ENCODE peak calls at places on chromosomes 6 and 20, in five cellular contexts. I is choroid plexus epithelial cell, N is aorta, O is body of pancreas, F is A549. M is an unnamed sample.
A peak's percentile ranks its signal among the peaks of the same experiment; 100 is the strongest.

GRCh38 chr6:10800810-10801209 is 37.5 kb downstream of the MAK start:
- DNase-seq in O (no peak), F (peak; percentile 47), I (peak; percentile 55), N (no peak), M (no peak)

GRCh38 chr20:36833275-36834020 is 42.5 kb upstream of the TLDC2 start:
- DNase-seq in O (no peak), I (peak; percentile 62), F (no peak), N (no peak), M (no peak)

GRCh38 chr6:149938571-149939462 is 3.0 kb upstream of the ULBP2 start:
- DNase-seq in N (no peak), O (no peak), I (peak; percentile 13), F (no peak), M (no peak)

GRCh38 chr6:9481292-9482029 is 933.4 kb downstream of the TFAP2A start:
- DNase-seq in O (no peak), I (peak; percentile 28), N (no peak), F (peak; percentile 7), M (no peak)

GRCh38 chr6:90274481-90275030 is 22.1 kb downstream of the BACH2 start:
- DNase-seq in O (peak; percentile 27), I (no peak), F (no peak), N (no peak), M (no peak)

GRCh38 chr6:15987569-15987968 is 141.3 kb upstream of the MYLIP start:
- DNase-seq in F (no peak), I (peak; percentile 48), O (no peak), N (no peak), M (no peak)

GRCh38 chr6:106318061-106318460 is 7.5 kb downstream of the ATG5 start:
- DNase-seq in I (no peak), N (no peak), F (no peak), O (no peak), M (no peak)

GRCh38 chr6:147909645-147910044 is 401.2 kb downstream of the SAMD5 start:
- DNase-seq in O (no peak), N (no peak), F (no peak), I (peak; percentile 23), M (no peak)

GRCh38 chr20:13771853-13772453 is 12.8 kb downstream of the ESF1 start:
- DNase-seq in N (no peak), O (no peak), F (peak; percentile 25), I (peak; percentile 48), M (no peak)

DNA sequence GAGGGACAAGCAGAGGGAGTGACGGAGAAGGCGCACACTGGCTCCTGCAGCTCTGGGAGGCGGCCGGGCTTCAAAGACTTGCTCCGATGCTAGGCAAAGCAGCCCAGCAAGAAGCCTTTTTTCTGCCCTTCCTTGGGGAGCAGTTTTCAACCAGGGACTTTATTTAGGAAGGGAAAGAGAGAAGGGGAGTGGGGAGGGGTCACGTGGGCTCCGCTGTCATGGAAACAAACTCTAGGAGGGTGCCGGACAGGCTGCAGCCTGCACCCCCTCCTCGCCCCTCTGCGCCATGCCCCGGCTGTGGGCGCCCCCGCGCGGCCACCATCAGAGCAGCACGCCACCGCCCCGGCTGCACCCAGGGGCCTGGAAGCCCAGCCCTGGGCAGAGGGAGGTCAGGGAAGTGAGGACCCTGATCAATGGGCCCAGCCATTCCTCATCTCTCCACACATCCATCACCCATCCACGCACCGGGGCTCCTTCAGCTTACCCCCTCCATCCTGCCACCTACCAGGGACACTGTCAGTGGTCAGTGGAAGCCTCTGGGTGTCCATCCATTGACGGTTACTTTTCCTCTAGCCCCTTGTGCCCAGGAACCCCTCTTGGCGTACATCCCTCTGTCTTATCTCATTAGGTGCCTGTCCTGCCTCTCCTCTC is 66.6 kb upstream of the CCDC167 start:
- DNase-seq in O (peak; percentile 57), N (peak; percentile 88), I (peak; percentile 35), F (no peak), M (peak; percentile 54)
- H3K4me3 ChIP-seq in O (no peak overlapping the region), N (peak overlapping the region; percentile 13), I (peak overlapping the region; percentile 4), F (no peak overlapping the region), M (no peak overlapping the region)

GRCh38 chr6:135145509-135145865 is 35.6 kb upstream of the MYB start:
- DNase-seq in N (no peak), O (no peak), F (no peak), I (peak; percentile 63), M (no peak)
- H3K4me3 ChIP-seq in N (no peak overlapping the region), O (no peak overlapping the region), F (no peak overlapping the region), I (no peak overlapping the region), M (no peak overlapping the region)

GRCh38 chr20:33408313-33408712 is 7.0 kb upstream of the CDK5RAP1 start:
- DNase-seq in I (no peak), N (no peak), O (no peak), F (no peak), M (no peak)
- H3K4me3 ChIP-seq in I (no peak overlapping the region), N (no peak overlapping the region), O (no peak overlapping the region), F (no peak overlapping the region), M (no peak overlapping the region)

GRCh38 chr6:75870389-75870788 is 121.3 kb downstream of the MYO6 start:
- DNase-seq in N (no peak), O (no peak), F (no peak), I (no peak), M (no peak)
- H3K4me3 ChIP-seq in N (no peak overlapping the region), O (no peak overlapping the region), F (no peak overlapping the region), I (no peak overlapping the region), M (no peak overlapping the region)

GRCh38 chr6:33781105-33781975 is 7.6 kb downstream of the LEMD2 start:
- DNase-seq in I (peak; percentile 72), F (peak; percentile 59), O (no peak), N (no peak), M (peak; percentile 56)

GRCh38 chr6:33779895-33780294 is 9.0 kb downstream of the LEMD2 start:
- DNase-seq in N (no peak), O (no peak), F (no peak), I (no peak), M (no peak)

GRCh38 chr6:33777716-33778474 is 11.0 kb downstream of the LEMD2 start:
- DNase-seq in N (no peak), I (no peak), O (no peak), F (no peak), M (no peak)

GRCh38 chr6:33778475-33779121 is 10.3 kb downstream of the LEMD2 start:
- DNase-seq in F (no peak), N (no peak), I (no peak), O (no peak), M (no peak)

DNA sequence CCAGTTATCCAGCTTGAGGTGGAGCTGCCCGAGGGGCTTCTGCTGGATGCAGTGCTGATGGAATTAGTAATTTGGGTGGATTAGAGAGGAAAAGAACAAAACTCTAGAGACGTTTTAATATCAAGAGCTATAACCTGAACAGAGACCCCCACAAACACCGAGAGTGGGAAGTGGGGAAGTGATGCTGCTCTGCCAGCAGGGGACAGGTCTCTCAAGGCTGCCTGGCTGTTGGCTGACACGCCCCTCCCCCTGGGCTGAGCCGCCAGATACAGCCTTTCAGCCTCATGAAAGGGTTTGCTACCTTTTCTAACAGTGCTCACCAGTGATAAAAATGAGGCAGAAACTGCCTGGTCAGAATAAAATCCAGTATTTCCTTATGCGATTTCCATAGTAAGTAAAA is 9.6 kb downstream of the LEMD2 start:
- DNase-seq in O (no peak), F (no peak), I (no peak), N (no peak), M (no peak)
- H3K4me3 ChIP-seq in O (no peak overlapping the region), F (no peak overlapping the region), I (no peak overlapping the region), N (no peak overlapping the region), M (no peak overlapping the region)

GRCh38 chr6:163083141-163083540 is 331.4 kb upstream of the QKI start:
- DNase-seq in I (no peak), O (no peak), F (no peak), N (no peak), M (no peak)

GRCh38 chr6:163087981-163088380 is 326.5 kb upstream of the QKI start:
- DNase-seq in I (no peak), N (no peak), F (no peak), O (no peak), M (no peak)

GRCh38 chr6:163086563-163086895 is 328.0 kb upstream of the QKI start:
- DNase-seq in F (no peak), N (no peak), I (no peak), O (no peak), M (no peak)

GRCh38 chr6:163085426-163085825 is 329.1 kb upstream of the QKI start:
- DNase-seq in O (no peak), I (no peak), N (no peak), F (no peak), M (no peak)

DNA sequence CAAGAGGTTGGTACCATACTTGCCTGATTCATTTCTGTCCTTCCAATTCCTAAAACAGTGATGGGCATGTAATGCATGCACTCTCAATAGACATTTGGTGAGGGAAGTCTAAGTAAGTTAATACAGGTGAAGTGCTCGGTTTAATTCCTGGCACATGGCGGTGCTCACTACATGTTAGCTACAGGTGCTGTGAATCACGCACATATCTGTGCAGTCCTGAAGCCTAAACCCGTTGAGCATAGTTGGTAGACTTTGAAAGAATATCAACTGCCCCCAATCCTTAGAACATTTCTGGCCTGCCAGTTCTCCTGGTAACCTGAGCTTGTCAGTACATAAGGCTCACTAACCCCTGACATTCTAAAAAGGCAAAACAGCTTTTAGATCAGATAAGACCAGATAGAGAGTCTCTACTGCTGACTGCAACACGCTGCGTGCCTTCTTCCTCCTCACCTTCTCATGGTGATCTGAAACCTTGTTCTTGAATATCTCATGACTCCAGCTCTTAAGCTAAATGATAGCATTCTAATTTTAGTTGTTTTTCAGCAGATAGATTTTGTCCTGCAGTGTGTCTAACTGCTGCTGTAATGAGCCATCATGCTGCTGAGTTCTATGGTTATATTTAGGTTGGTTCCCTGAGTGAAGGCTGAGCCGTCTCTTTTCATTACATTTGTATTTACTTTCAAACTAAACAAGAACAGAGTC is 328.5 kb upstream of the QKI start:
- DNase-seq in N (no peak), F (no peak), I (no peak), O (no peak), M (no peak)
- H3K4me3 ChIP-seq in N (no peak overlapping the region), F (no peak overlapping the region), I (no peak overlapping the region), O (no peak overlapping the region), M (no peak overlapping the region)

GRCh38 chr6:7245668-7246393 is 67.2 kb downstream of the SSR1 start:
- DNase-seq in I (no peak), N (no peak), F (no peak), O (no peak), M (no peak)

GRCh38 chr6:7247828-7248227 is 65.2 kb downstream of the SSR1 start:
- DNase-seq in I (no peak), F (no peak), N (no peak), O (peak; percentile 2), M (no peak)

GRCh38 chr6:7249391-7249790 is 63.6 kb downstream of the SSR1 start:
- DNase-seq in I (no peak), F (no peak), N (no peak), O (no peak), M (no peak)

GRCh38 chr6:7247179-7247456 is 65.9 kb downstream of the SSR1 start:
- DNase-seq in O (peak; percentile 5), N (no peak), F (no peak), I (no peak), M (no peak)

DNA sequence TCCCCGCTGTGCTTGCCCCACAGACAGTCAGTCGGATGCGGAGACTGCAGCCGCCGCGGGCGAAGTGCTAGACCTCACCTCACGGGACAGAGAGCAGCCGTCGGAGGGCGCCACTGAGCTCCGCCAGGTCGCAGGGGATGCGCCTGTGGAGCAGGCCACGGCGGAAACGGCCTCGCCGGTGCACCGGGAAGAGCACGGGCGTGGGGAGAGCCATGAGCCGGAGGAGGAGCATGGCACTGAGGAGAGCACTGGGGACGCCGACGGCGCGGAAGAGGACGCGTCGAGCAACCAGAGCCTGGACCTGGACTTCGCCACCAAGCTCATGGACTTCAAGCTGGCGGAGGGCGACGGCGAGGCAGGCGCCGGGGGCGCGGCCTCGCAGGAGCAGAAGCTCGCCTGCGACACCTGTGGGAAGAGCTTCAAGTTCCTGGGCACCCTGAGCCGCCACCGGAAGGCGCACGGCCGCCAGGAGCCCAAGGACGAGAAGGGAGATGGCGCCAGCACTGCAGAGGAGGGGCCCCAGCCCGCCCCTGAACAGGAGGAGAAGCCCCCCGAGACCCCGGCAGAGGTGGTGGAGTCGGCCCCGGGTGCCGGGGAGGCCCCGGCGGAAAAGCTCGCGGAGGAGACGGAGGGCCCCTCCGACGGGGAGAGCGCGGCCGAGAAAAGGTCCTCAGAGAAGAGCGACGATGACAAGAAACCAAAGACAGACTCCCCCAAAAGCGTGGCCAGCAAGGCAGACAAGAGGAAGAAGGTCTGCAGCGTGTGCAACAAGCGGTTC is 66.4 kb downstream of the SSR1 start:
- DNase-seq in F (no peak), N (no peak), O (peak; percentile 9), I (no peak), M (no peak)
- H3K4me3 ChIP-seq in F (no peak overlapping the region), N (no peak overlapping the region), O (no peak overlapping the region), I (no peak overlapping the region), M (no peak overlapping the region)

M was measured in adrenal gland.